ENCODE peak calls at places on chromosomes 13 and 19, in four cellular contexts. One of them, this sample, is unnamed.

GRCh38 chr19:4455742-4456565 is 1.6 kb downstream of the UBXN6 start:
- DNase-seq in neuronal stem cell: no peak
- DNase-seq in cardiac muscle cell: peak
- DNase-seq in right lobe of liver: no peak
- DNase-seq in this sample: peak

GRCh38 chr13:46676378-46676725 is 120.6 kb downstream of the ESD start:
- DNase-seq in neuronal stem cell: no peak
- DNase-seq in cardiac muscle cell: no peak
- DNase-seq in right lobe of liver: no peak
- DNase-seq in this sample: no peak

GRCh38 chr13:27595055-27595811 is 25.1 kb downstream of the LNX2 start:
- DNase-seq in right lobe of liver: no peak
- DNase-seq in cardiac muscle cell: no peak
- DNase-seq in neuronal stem cell: no peak
- DNase-seq in this sample: no peak

GRCh38 chr19:37467608-37468090 is 405 bp upstream of the ZNF569 start:
- DNase-seq in neuronal stem cell: no peak
- DNase-seq in cardiac muscle cell: no peak
- DNase-seq in right lobe of liver: no peak
- DNase-seq in this sample: no peak

GRCh38 chr19:2561895-2562294 is 86.0 kb downstream of the GADD45B start:
- DNase-seq in cardiac muscle cell: no peak
- DNase-seq in neuronal stem cell: no peak
- DNase-seq in right lobe of liver: peak
- DNase-seq in this sample: no peak

GRCh38 chr19:43636121-43636683 is 3.4 kb downstream of the CADM4 start:
- DNase-seq in right lobe of liver: no peak
- DNase-seq in neuronal stem cell: peak
- DNase-seq in cardiac muscle cell: no peak
- DNase-seq in this sample: no peak

GRCh38 chr13:22432690-22433089 is 748.1 kb upstream of the SGCG start:
- DNase-seq in right lobe of liver: no peak
- DNase-seq in neuronal stem cell: no peak
- DNase-seq in cardiac muscle cell: no peak
- DNase-seq in this sample: peak

GRCh38 chr13:108185218-108185617 is 30.1 kb downstream of the LIG4 start:
- DNase-seq in cardiac muscle cell: no peak
- DNase-seq in neuronal stem cell: no peak
- DNase-seq in right lobe of liver: no peak
- DNase-seq in this sample: no peak

DNA sequence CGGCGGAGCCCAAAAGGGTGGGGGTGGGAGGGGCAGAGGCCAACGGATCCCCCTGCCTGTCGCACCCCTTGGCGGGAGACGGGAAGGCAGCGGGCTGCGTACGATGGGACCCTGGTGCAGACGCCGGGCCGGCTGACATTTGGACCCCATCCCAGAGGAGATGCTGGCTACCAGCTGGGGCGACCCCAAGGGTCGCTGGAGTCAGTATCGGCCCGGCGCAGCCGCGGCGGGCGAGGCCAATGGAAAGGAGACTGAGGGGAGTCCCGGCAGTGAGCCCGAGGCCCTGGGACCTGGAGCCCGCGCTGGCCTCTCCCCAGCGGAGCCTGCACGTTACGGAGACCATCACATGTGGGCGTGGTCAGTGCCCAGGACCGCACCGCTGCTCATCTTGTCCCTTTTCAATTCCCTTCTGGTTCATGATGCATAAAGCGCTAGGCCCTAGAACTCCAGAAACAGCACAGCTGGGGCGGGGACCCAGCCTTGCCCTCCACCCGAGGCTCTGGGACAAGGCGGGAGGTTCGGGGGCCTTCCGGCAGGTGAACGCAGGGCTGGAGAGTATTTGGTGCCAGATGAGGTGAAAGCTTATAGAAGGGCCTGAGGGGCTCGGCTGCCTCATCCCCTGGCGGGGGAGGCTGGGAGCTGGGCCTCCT is 8.0 kb downstream of the C19orf25 start:
- DNase-seq in neuronal stem cell: peak
- DNase-seq in cardiac muscle cell: peak
- DNase-seq in right lobe of liver: no peak
- DNase-seq in this sample: peak
- H3K27ac ChIP-seq in neuronal stem cell: peak
- H3K27ac ChIP-seq in cardiac muscle cell: no peak
- H3K27ac ChIP-seq in right lobe of liver: no peak
- H3K27ac ChIP-seq in this sample: no peak

GRCh38 chr19:31418055-31418454 is 68.8 kb upstream of the TSHZ3 start:
- DNase-seq in right lobe of liver: no peak
- DNase-seq in neuronal stem cell: no peak
- DNase-seq in cardiac muscle cell: no peak
- DNase-seq in this sample: no peak
- H3K27ac ChIP-seq in right lobe of liver: no peak
- H3K27ac ChIP-seq in neuronal stem cell: no peak
- H3K27ac ChIP-seq in cardiac muscle cell: no peak
- H3K27ac ChIP-seq in this sample: no peak

GRCh38 chr13:29865934-29866333 is 15.5 kb upstream of the UBL3 start:
- DNase-seq in right lobe of liver: no peak
- DNase-seq in cardiac muscle cell: no peak
- DNase-seq in neuronal stem cell: no peak
- DNase-seq in this sample: no peak

GRCh38 chr13:29868581-29868980 is 18.2 kb upstream of the UBL3 start:
- DNase-seq in right lobe of liver: no peak
- DNase-seq in cardiac muscle cell: no peak
- DNase-seq in neuronal stem cell: no peak
- DNase-seq in this sample: no peak
- H3K27ac ChIP-seq in right lobe of liver: no peak
- H3K27ac ChIP-seq in cardiac muscle cell: no peak
- H3K27ac ChIP-seq in neuronal stem cell: no peak
- H3K27ac ChIP-seq in this sample: no peak

DNA sequence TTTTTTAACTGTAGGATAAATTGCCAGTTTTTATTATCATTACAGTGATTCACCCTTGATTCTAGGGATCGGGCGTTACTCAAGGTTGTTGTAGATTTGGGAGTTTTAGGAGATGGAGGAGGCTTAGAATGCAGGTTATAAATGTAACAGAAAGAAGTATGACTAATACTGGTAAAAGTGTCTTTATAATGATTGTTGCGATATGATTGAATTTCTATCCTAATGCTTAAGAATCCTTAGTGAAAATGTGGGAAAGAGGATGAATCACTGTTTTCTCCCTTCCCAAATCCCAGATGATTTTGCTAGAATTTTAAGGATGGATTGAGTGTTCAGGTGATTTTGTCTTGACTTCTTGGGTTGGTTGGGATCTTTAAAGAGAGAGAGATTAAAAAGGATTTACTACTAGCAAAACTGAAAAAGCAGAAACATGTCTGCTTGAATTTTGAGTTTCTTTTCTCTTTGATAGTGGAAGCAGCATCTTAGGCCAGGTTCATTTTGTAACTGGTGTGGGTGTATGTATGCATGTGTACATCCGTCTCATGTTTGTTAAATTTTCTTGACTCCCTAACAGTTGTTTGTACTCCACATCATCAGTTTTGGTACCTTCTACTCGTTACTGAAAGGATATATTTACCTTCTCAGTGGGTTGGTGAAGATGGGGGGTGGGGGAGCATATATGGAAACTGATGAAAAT is 25.9 kb downstream of the ARHGAP35 start:
- DNase-seq in right lobe of liver: no peak
- DNase-seq in cardiac muscle cell: no peak
- DNase-seq in neuronal stem cell: no peak
- DNase-seq in this sample: no peak
- H3K27ac ChIP-seq in right lobe of liver: no peak
- H3K27ac ChIP-seq in cardiac muscle cell: no peak
- H3K27ac ChIP-seq in neuronal stem cell: no peak
- H3K27ac ChIP-seq in this sample: no peak

GRCh38 chr19:10884273-10884672 is 12.9 kb downstream of the CARM1 start:
- DNase-seq in right lobe of liver: no peak
- DNase-seq in cardiac muscle cell: peak
- DNase-seq in neuronal stem cell: no peak
- DNase-seq in this sample: no peak
- H3K27ac ChIP-seq in right lobe of liver: no peak
- H3K27ac ChIP-seq in cardiac muscle cell: peak
- H3K27ac ChIP-seq in neuronal stem cell: no peak
- H3K27ac ChIP-seq in this sample: no peak

DNA sequence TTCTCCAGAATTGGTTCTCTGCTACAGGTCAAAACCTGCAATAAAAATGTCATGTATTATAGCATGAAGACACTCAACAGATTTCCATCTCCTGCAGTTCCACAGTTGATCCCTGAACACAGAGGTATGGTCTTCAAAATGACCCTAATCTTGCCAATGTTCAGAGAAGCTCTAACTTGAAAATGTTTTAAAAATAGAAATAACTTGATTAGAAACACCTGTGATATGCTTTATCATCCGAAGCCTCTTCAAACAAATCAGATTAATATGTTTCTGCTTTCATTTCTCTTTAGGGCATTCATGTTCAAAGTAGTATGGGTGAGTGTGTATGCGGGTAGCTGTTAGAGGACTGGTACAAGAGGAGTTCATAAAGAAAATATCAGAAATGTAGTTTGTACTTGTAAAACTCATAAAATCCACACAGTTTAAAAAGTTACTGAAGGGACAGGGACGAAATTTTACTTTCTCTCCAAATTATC is 60.4 kb downstream of the KCNRG start:
- DNase-seq in right lobe of liver: no peak
- DNase-seq in cardiac muscle cell: no peak
- DNase-seq in neuronal stem cell: no peak
- DNase-seq in this sample: no peak
- H3K27ac ChIP-seq in right lobe of liver: no peak
- H3K27ac ChIP-seq in cardiac muscle cell: no peak
- H3K27ac ChIP-seq in neuronal stem cell: no peak
- H3K27ac ChIP-seq in this sample: no peak